ENCODE peak calls at places on chromosomes 1 and 21, in four cellular contexts. U, W, R and D are unnamed samples.

GRCh38 chr1:42851420-42851819 is 5.0 kb downstream of the ZNF691 start:
- DNase-seq in U (no peak), W (no peak), R (no peak), D (peak; percentile 67)

GRCh38 chr1:35702540-35702939 is 16.1 kb downstream of the C1orf216 start:
- DNase-seq in U (no peak), W (no peak), R (no peak), D (no peak)

GRCh38 chr1:51534447-51534846 is 15.4 kb upstream of the EPS15 start:
- DNase-seq in U (no peak), W (no peak), R (no peak), D (no peak)

GRCh38 chr1:45498279-45498678 is 1.6 kb downstream of the CCDC163 start:
- DNase-seq in U (no peak), W (no peak), R (no peak), D (no peak)

GRCh38 chr1:89939059-89939570 is 55.8 kb upstream of the ZNF326 start:
- DNase-seq in U (peak; percentile 49), W (no peak), R (no peak), D (no peak)

GRCh38 chr1:92244376-92244775 is 26.7 kb downstream of the C1orf146 start:
- DNase-seq in U (no peak), W (no peak), R (no peak), D (no peak)

GRCh38 chr1:26164036-26164927 is 4.5 kb downstream of the C1orf232 start:
- DNase-seq in U (no peak), W (peak; percentile 59), R (peak; percentile 48), D (no peak)

GRCh38 chr1:98460136-98460535 is 201.4 kb upstream of the SNX7 start:
- DNase-seq in U (no peak), W (no peak), R (no peak), D (no peak)

GRCh38 chr1:90550616-90551406 is 166.3 kb downstream of the BARHL2 start:
- DNase-seq in U (no peak), W (no peak), R (no peak), D (no peak)

GRCh38 chr1:25711555-25712298 is 88.3 kb upstream of the SELENON start:
- DNase-seq in U (no peak), W (peak; percentile 47), R (peak; percentile 27), D (peak; percentile 82)

GRCh38 chr1:9872430-9873165 is 37.5 kb downstream of the CTNNBIP1 start:
- DNase-seq in U (no peak), W (no peak), R (no peak), D (no peak)

GRCh38 chr21:28833181-28833580 is 159.5 kb downstream of the LTN1 start:
- DNase-seq in U (no peak), W (no peak), R (no peak), D (no peak)